ENCODE peak calls at places on chromosomes 2 and 18, in six cellular contexts. U is NCI-H524; F is left kidney; L is AG20443; K is posterior vena cava; X is activated naive CD4-positive, alpha-beta T cell treated with Interleukin-2 at 50 U/mL for 16 hours. R is an unnamed sample.

GRCh38 chr2:16860627-16861026 is 195.0 kb upstream of the CYRIA start:
- DNase-seq in U (no peak), F (no peak), L (no peak), K (no peak), X (no peak), R (no peak)

GRCh38 chr2:119177838-119178190 is 19.3 kb upstream of the C1QL2 start:
- DNase-seq in U (no peak), F (no peak), L (no peak), K (peak; percentile 52), X (no peak), R (no peak)

GRCh38 chr2:219638217-219638947 is 11.0 kb downstream of the SLC4A3 start:
- DNase-seq in U (no peak), F (no peak), L (no peak), K (peak; percentile 80), X (no peak), R (no peak)

GRCh38 chr2:46847185-46847710 is 68.4 kb downstream of the MCFD2 start:
- DNase-seq in U (no peak), F (peak; percentile 76), L (peak; percentile 87), K (peak; percentile 92), X (no peak), R (peak; percentile 94)

GRCh38 chr18:34818069-34818468 is 108.0 kb downstream of the DTNA start:
- DNase-seq in U (no peak), F (no peak), L (no peak), K (no peak), X (no peak), R (no peak)

GRCh38 chr2:213161759-213162514 is 10.5 kb upstream of the IKZF2 start:
- DNase-seq in U (no peak), F (no peak), L (no peak), K (no peak), X (no peak), R (no peak)

GRCh38 chr18:6221602-6222014 is 193.1 kb downstream of the L3MBTL4 start:
- DNase-seq in U (no peak), F (no peak), L (no peak), K (no peak), X (no peak), R (no peak)

GRCh38 chr2:47073641-47074040 is 81.5 kb downstream of the STPG4 start:
- DNase-seq in U (no peak), F (no peak), L (no peak), K (no peak), X (no peak), R (no peak)

GRCh38 chr2:60794271-60794863 is 38.3 kb downstream of the PAPOLG start:
- DNase-seq in U (no peak), F (peak; percentile 33), L (peak; percentile 37), K (no peak), X (no peak), R (no peak)

GRCh38 chr2:222398446-222398885 is 25.9 kb upstream of the SGPP2 start:
- DNase-seq in U (peak; percentile 67), F (no peak), L (no peak), K (no peak), X (no peak), R (no peak)

GRCh38 chr18:61982475-61982874 is 89.7 kb upstream of the RNF152 start:
- DNase-seq in U (no peak), F (no peak), L (no peak), K (no peak), X (no peak), R (no peak)

GRCh38 chr2:104818249-104818648 is 35.7 kb upstream of the POU3F3 start:
- DNase-seq in U (no peak), F (peak; percentile 62), L (no peak), K (no peak), X (no peak), R (no peak)

GRCh38 chr2:83081835-83082522 is 1377.1 kb downstream of the SUCLG1 start:
- DNase-seq in U (peak; percentile 67), F (peak; percentile 75), L (peak; percentile 29), K (no peak), X (no peak), R (no peak)

GRCh38 chr2:175012516-175012915 is 7.3 kb upstream of the CHN1 start:
- DNase-seq in U (no peak), F (no peak), L (no peak), K (no peak), X (no peak), R (no peak)

GRCh38 chr18:44080054-44080453 is 600.6 kb upstream of the SETBP1 start:
- DNase-seq in U (no peak), F (no peak), L (no peak), K (no peak), X (no peak), R (no peak)

GRCh38 chr2:241063587-241063986 is 38.5 kb downstream of the MTERF4 start:
- DNase-seq in U (no peak), F (peak; percentile 26), L (peak; percentile 9), K (peak; percentile 64), X (no peak), R (no peak)

GRCh38 chr18:58788470-58788869 is 76.2 kb upstream of the ZNF532 start:
- DNase-seq in U (no peak), F (no peak), L (no peak), K (no peak), X (no peak), R (no peak)

R was measured in cardiac septum.